ENCODE peak calls at places on chromosomes 13 and 19, in four cellular contexts. J is left lung, B is tibial nerve, X is heart right ventricle. E is an unnamed sample.
A peak's percentile ranks its signal among the peaks of the same experiment; 100 is the strongest.

GRCh38 chr13:48476215-48476614 is 56.7 kb downstream of the RCBTB2 start:
- DNase-seq in B (no peak), J (no peak), X (no peak), E (no peak)

GRCh38 chr19:1109032-1109541 is 5.3 kb downstream of the GPX4 start:
- DNase-seq in J (no peak), B (no peak), X (no peak), E (no peak)

GRCh38 chr19:35790981-35791813 is 15.8 kb downstream of the ARHGAP33 start:
- DNase-seq in X (no peak), J (no peak), B (no peak), E (no peak)

GRCh38 chr19:4986056-4986455 is 17.1 kb downstream of the KDM4B start:
- DNase-seq in X (no peak), J (no peak), B (no peak), E (no peak)

GRCh38 chr13:31437975-31438374 is 238.2 kb downstream of the B3GLCT start:
- DNase-seq in X (no peak), J (no peak), B (no peak), E (no peak)

GRCh38 chr19:5104871-5105351 is 136.0 kb downstream of the KDM4B start:
- DNase-seq in B (no peak), J (no peak), X (no peak), E (no peak)

GRCh38 chr13:73657821-73658540 is 476.2 kb downstream of the KLF12 start:
- DNase-seq in X (peak; percentile 57), J (no peak), B (peak; percentile 36), E (no peak)

GRCh38 chr13:33744589-33745369 is 73.2 kb upstream of the RFC3 start:
- DNase-seq in X (no peak), B (no peak), J (no peak), E (no peak)

GRCh38 chr19:52724701-52725514 is 9.9 kb downstream of the ZNF611 start:
- DNase-seq in J (no peak), X (no peak), B (no peak), E (no peak)

GRCh38 chr19:50432221-50432626 is 468 bp upstream of the MYBPC2 start:
- DNase-seq in J (no peak), B (no peak), X (no peak), E (no peak)

GRCh38 chr19:6047741-6048231 is 62.5 kb downstream of the RFX2 start:
- DNase-seq in X (no peak), J (no peak), B (no peak), E (no peak)

GRCh38 chr19:38224014-38224862 is at the start of gene DPF1:
- DNase-seq in X (peak; percentile 50), B (no peak), J (no peak), E (no peak)

GRCh38 chr13:51549593-51549992 is 34.7 kb upstream of the WDFY2 start:
- DNase-seq in X (no peak), B (no peak), J (no peak), E (no peak)

GRCh38 chr19:42010245-42011126 is 16.5 kb upstream of the ATP1A3 start:
- DNase-seq in X (no peak), J (no peak), B (no peak), E (no peak)

GRCh38 chr19:39705578-39706188 is 1.4 kb downstream of the LGALS14 start:
- DNase-seq in X (no peak), J (no peak), B (no peak), E (no peak)

GRCh38 chr13:89969996-89970709 is 1377.3 kb upstream of the MIR17HG start:
- DNase-seq in X (no peak), B (no peak), J (no peak), E (no peak)

GRCh38 chr13:25187596-25187995 is 15.5 kb upstream of the AMER2 start:
- DNase-seq in J (no peak), X (no peak), B (no peak), E (no peak)

GRCh38 chr13:62799038-62799535 is 1383.4 kb upstream of the PCDH20 start:
- DNase-seq in J (no peak), X (no peak), B (no peak), E (no peak)

GRCh38 chr19:49110567-49110966 is 3.6 kb upstream of the LIN7B start:
- DNase-seq in X (no peak), B (no peak), J (no peak), E (no peak)

GRCh38 chr19:6739884-6740588 is 556 bp downstream of the TRIP10 start:
- DNase-seq in J (no peak), B (no peak), X (peak; percentile 63), E (no peak)

GRCh38 chr13:112110479-112110878 is 43.5 kb downstream of the SOX1 start:
- DNase-seq in X (no peak), B (no peak), J (no peak), E (no peak)

GRCh38 chr13:111900390-111901180 is 166.4 kb upstream of the SOX1 start:
- DNase-seq in B (no peak), J (no peak), X (no peak), E (no peak)

GRCh38 chr19:5074418-5074817 is 105.5 kb downstream of the KDM4B start:
- DNase-seq in B (no peak), X (no peak), J (no peak), E (no peak)

GRCh38 chr13:31200636-31200970 is 828 bp downstream of the B3GLCT start:
- DNase-seq in X (peak; percentile 66), B (no peak), J (peak; percentile 61), E (no peak)

GRCh38 chr19:39319892-39320168 is 833 bp downstream of the LRFN1 start:
- DNase-seq in B (no peak), X (no peak), J (no peak), E (no peak)

GRCh38 chr19:40623403-40624239 is 22.5 kb downstream of the LTBP4 start:
- DNase-seq in X (no peak), B (no peak), J (no peak), E (no peak)

GRCh38 chr19:39192846-39193245 is 3.9 kb upstream of the NCCRP1 start:
- DNase-seq in J (no peak), X (no peak), B (no peak), E (no peak)

GRCh38 chr13:35481777-35482176 is 5.3 kb upstream of the MAB21L1 start:
- DNase-seq in X (no peak), J (no peak), B (no peak), E (no peak)

GRCh38 chr19:4980087-4980486 is 11.2 kb downstream of the KDM4B start:
- DNase-seq in J (no peak), B (no peak), X (no peak), E (no peak)

GRCh38 chr13:45206340-45206739 is 5.5 kb upstream of the KCTD4 start:
- DNase-seq in B (no peak), J (no peak), X (no peak), E (peak; percentile 77)

GRCh38 chr13:99015606-99016520 is 38.0 kb upstream of the DOCK9 start:
- DNase-seq in B (no peak), J (no peak), X (no peak), E (no peak)

GRCh38 chr13:112098699-112099098 is 31.8 kb downstream of the SOX1 start:
- DNase-seq in J (no peak), X (no peak), B (no peak), E (no peak)

GRCh38 chr13:30303269-30303668 is 4.1 kb downstream of the KATNAL1 start:
- DNase-seq in X (no peak), J (no peak), B (no peak), E (no peak)

GRCh38 chr19:58380037-58380735 is 644 bp downstream of the ZNF837 start:
- DNase-seq in J (no peak), X (no peak), B (no peak), E (no peak)

GRCh38 chr13:80962855-80963254 is 621.9 kb upstream of the SPRY2 start:
- DNase-seq in J (no peak), B (no peak), X (no peak), E (no peak)

GRCh38 chr13:110536006-110536693 is 25.4 kb downstream of the RAB20 start:
- DNase-seq in J (peak; percentile 85), X (no peak), B (peak; percentile 52), E (no peak)
- H3K27ac ChIP-seq in J (peak overlapping the region; percentile 82), X (peak overlapping the region; percentile 56), B (peak overlapping the region; percentile 73), E (no peak overlapping the region)

GRCh38 chr19:29526730-29527499 is 1.1 kb downstream of the VSTM2B start:
- DNase-seq in J (no peak), X (no peak), B (no peak), E (no peak)
- H3K27ac ChIP-seq in J (no peak overlapping the region), X (no peak overlapping the region), B (no peak overlapping the region), E (no peak overlapping the region)

GRCh38 chr13:40470665-40471064 is 195.8 kb downstream of the FOXO1 start:
- DNase-seq in J (no peak), X (no peak), B (peak; percentile 69), E (no peak)
- H3K27ac ChIP-seq in J (no peak overlapping the region), X (peak overlapping the region; percentile 84), B (peak overlapping the region; percentile 87), E (no peak overlapping the region)

GRCh38 chr13:110388141-110388943 is 81.3 kb downstream of the COL4A2 start:
- DNase-seq in B (no peak), J (no peak), X (peak; percentile 46), E (no peak)
- H3K27ac ChIP-seq in B (peak overlapping the region; percentile 70), J (peak overlapping the region; percentile 45), X (peak overlapping the region; percentile 94), E (peak overlapping the region; percentile 17)

GRCh38 chr13:106555631-106556328 is 12.2 kb downstream of the ARGLU1 start:
- DNase-seq in J (no peak), X (no peak), B (no peak), E (no peak)

GRCh38 chr13:106548064-106548696 is 12.7 kb upstream of the EFNB2 start:
- DNase-seq in X (no peak), B (no peak), J (no peak), E (no peak)

GRCh38 chr13:106550570-106551135 is 15.2 kb upstream of the EFNB2 start:
- DNase-seq in X (no peak), J (no peak), B (no peak), E (no peak)
- H3K27ac ChIP-seq in X (peak overlapping the region; percentile 3), J (no peak overlapping the region), B (peak overlapping the region; percentile 40), E (no peak overlapping the region)

DNA sequence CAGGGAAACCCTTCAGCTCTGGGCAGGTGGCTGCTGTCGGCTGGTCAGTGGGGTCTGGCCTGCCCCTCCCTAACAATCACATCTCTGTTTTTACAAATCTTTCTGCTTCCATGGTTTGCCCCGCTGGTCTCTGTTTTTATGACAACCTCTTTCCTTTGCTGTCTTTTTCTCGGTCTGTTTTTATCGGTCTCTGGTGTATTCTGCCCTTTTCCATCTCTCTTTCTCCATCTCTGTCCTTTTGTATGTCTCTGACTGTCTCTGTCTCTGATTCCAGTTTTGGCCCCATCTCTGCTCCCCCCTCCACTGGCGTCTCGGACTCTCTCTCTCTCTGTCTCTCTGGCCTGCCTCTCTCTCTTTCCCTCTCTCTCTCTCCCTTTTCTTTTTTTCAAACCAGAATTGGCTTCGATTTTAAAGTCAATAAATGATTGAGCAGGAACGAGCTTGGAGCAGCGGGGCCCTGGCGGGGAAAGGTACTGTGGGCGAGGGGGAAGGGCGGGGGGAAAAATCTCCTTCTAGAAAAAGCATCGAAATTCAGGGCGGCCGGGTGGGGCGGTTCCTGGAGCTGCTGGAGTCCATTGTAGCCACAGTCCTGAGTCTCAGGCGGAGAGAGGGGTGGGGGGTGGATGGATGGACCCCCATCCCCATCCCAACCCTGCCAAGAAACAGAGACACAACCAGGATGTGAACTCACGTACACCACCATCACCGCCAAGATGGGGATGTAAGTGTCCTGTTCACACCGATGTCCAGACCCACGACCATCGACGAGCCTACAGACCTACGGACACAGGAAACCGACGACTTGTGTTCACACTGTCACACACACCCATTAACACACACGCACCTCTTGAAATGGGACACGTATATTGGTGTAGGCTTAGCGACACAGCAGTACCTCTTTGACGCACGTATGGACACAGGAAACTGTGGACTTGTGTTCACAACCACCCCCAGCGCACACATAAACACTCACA is 3.0 kb downstream of the NFIX start:
- DNase-seq in B (peak; percentile 7), X (no peak), J (no peak), E (no peak)
- H3K27ac ChIP-seq in B (peak overlapping the region; percentile 90), X (peak overlapping the region; percentile 95), J (peak overlapping the region; percentile 84), E (peak overlapping the region; percentile 39)

GRCh38 chr19:44775676-44776240 is 1.9 kb upstream of the CBLC start:
- DNase-seq in J (no peak), B (no peak), X (no peak), E (no peak)
- H3K27ac ChIP-seq in J (no peak overlapping the region), B (no peak overlapping the region), X (no peak overlapping the region), E (peak overlapping the region; percentile 99)